ENCODE peak calls at places on chromosome 6, in ten cellular contexts. R is lung; P is CD8-positive, alpha-beta T cell; I is left lung; O is heart left ventricle; E is IMR-90; H is esophagus squamous epithelium; M is PC-3; J is ovary; D is tibial artery. Q is an unnamed sample. For H3K4me1, the result is how much of the 10 kb centered on the place peaks cover.

GRCh38 chr6:16854986-16855385 is 93.7 kb upstream of the ATXN1 start:
- DNase-seq in M (peak), E (peak), J (no peak), I (no peak), O (no peak), P (no peak), D (no peak), H (no peak), R (no peak), Q (no peak)

GRCh38 chr6:125662301-125662700 is 87.1 kb upstream of the HEY2 start:
- DNase-seq in E (no peak), O (no peak), R (no peak), J (no peak), P (no peak), I (no peak), M (no peak), D (no peak), H (no peak), Q (no peak)

GRCh38 chr6:100620085-100620484 is 155.4 kb upstream of the SIM1 start:
- DNase-seq in I (no peak), D (no peak), E (peak), P (no peak), R (no peak), J (no peak), O (no peak), M (peak), H (no peak), Q (peak)

GRCh38 chr6:17589402-17590116 is 10.5 kb upstream of the FAM8A1 start:
- DNase-seq in E (peak), O (no peak), M (peak), J (no peak), I (peak), H (no peak), R (peak), P (no peak), D (no peak), Q (peak)

GRCh38 chr6:12717356-12717755 is 789 bp downstream of the PHACTR1 start:
- DNase-seq in D (no peak), H (no peak), E (no peak), I (no peak), P (no peak), O (no peak), R (no peak), M (peak), J (no peak), Q (no peak)

GRCh38 chr6:166691199-166691598 is 64.1 kb upstream of the RPS6KA2 start:
- DNase-seq in E (peak), P (no peak), I (peak), D (no peak), O (no peak), R (peak), J (no peak), M (peak), H (no peak), Q (peak)

GRCh38 chr6:1705630-1706029 is 95.9 kb downstream of the FOXC1 start:
- DNase-seq in D (no peak), I (no peak), O (no peak), E (no peak), J (no peak), M (no peak), H (no peak), P (no peak), R (no peak), Q (no peak)

GRCh38 chr6:1043458-1043836 is 268.5 kb upstream of the FOXQ1 start:
- DNase-seq in R (no peak), E (no peak), H (no peak), J (no peak), O (no peak), M (no peak), D (no peak), I (no peak), P (no peak), Q (no peak)

GRCh38 chr6:108365488-108365887 is 70.6 kb downstream of the AFG1L start:
- DNase-seq in R (no peak), P (no peak), H (no peak), J (no peak), D (no peak), I (no peak), M (no peak), O (no peak), E (no peak), Q (no peak)

GRCh38 chr6:72418495-72418894 is 203.4 kb upstream of the KCNQ5 start:
- DNase-seq in M (no peak), E (peak), H (no peak), D (no peak), J (no peak), O (no peak), I (no peak), P (no peak), R (no peak), Q (no peak)

GRCh38 chr6:3697609-3698008 is 53.9 kb downstream of the PXDC1 start:
- DNase-seq in M (no peak), E (peak), P (no peak), J (no peak), I (no peak), O (no peak), R (no peak), H (no peak), D (peak), Q (no peak)

GRCh38 chr6:17013701-17014100 is 88.1 kb upstream of the STMND1 start:
- DNase-seq in D (no peak), M (peak), H (no peak), R (no peak), I (no peak), P (no peak), E (peak), O (no peak), J (no peak), Q (peak)

GRCh38 chr6:54860739-54861138 is 14.2 kb downstream of the FAM83B start:
- DNase-seq in I (no peak), D (no peak), M (peak), H (no peak), R (no peak), J (no peak), O (no peak), P (no peak), E (peak), Q (peak)

GRCh38 chr6:100818066-100818465 is 63.1 kb downstream of the ASCC3 start:
- DNase-seq in H (no peak), I (no peak), J (no peak), R (no peak), E (peak), M (no peak), P (no peak), O (no peak), D (no peak), Q (no peak)

GRCh38 chr6:1039191-1039590 is 272.7 kb upstream of the FOXQ1 start:
- DNase-seq in E (no peak), H (no peak), O (no peak), J (no peak), D (no peak), I (no peak), R (no peak), M (no peak), P (no peak), Q (peak)

GRCh38 chr6:41161380-41161779 is 1.5 kb downstream of the TREM2 start:
- DNase-seq in H (no peak), D (no peak), P (no peak), I (no peak), M (no peak), R (no peak), J (no peak), O (no peak), E (no peak), Q (peak)

GRCh38 chr6:127635091-127635490 is 58.1 kb downstream of the C6orf58 start:
- DNase-seq in H (no peak), P (no peak), E (no peak), J (no peak), M (no peak), O (no peak), I (no peak), D (no peak), R (no peak), Q (no peak)

GRCh38 chr6:153117986-153118886 is 12.8 kb downstream of the RGS17 start:
- DNase-seq in H (no peak), M (peak), O (no peak), I (no peak), D (no peak), E (peak), J (no peak), P (no peak), R (no peak), Q (peak)

GRCh38 chr6:26257272-26257671 is 107.7 kb upstream of the BTN3A2 start:
- DNase-seq in R (no peak), D (no peak), H (no peak), J (no peak), I (no peak), O (no peak), M (no peak), P (no peak), E (no peak), Q (no peak)

GRCh38 chr6:27096834-27097511 is 150.5 kb upstream of the PRSS16 start:
- DNase-seq in P (no peak), R (peak), O (peak), E (peak), I (peak), J (peak), D (no peak), M (no peak), H (no peak), Q (peak)

GRCh38 chr6:30260036-30260504 is 46.9 kb upstream of the TRIM26 start:
- DNase-seq in P (no peak), D (no peak), R (no peak), H (no peak), I (no peak), E (no peak), M (no peak), O (peak), J (no peak), Q (no peak)

GRCh38 chr6:120903836-120904235 is 430.4 kb downstream of the TBC1D32 start:
- DNase-seq in J (no peak), H (no peak), I (no peak), P (no peak), R (no peak), M (no peak), O (no peak), E (no peak), D (no peak), Q (peak)

GRCh38 chr6:25315194-25315593 is 36.0 kb downstream of the CARMIL1 start:
- DNase-seq in O (no peak), J (no peak), E (no peak), P (no peak), H (no peak), M (no peak), D (no peak), R (no peak), I (no peak), Q (no peak)

GRCh38 chr6:129643968-129644367 is 66.0 kb downstream of the ARHGAP18 start:
- DNase-seq in P (no peak), O (no peak), R (no peak), J (no peak), H (no peak), I (no peak), M (no peak), E (no peak), D (no peak), Q (no peak)

GRCh38 chr6:24630861-24631505 is 15.0 kb downstream of the KIAA0319 start:
- DNase-seq in R (no peak), O (no peak), I (no peak), H (no peak), P (no peak), M (no peak), D (no peak), E (no peak), J (no peak), Q (no peak)

GRCh38 chr6:24910850-24911712 is 24.7 kb downstream of the RIPOR2 start:
- DNase-seq in O (peak), P (no peak), D (peak), I (peak), E (peak), H (no peak), J (peak), M (peak), R (peak), Q (peak)

GRCh38 chr6:8335896-8336295 is 99.4 kb downstream of the SLC35B3 start:
- DNase-seq in D (no peak), E (no peak), P (no peak), M (peak), R (no peak), I (no peak), H (no peak), O (no peak), J (no peak), Q (no peak)

GRCh38 chr6:45714795-45715507 is 300.7 kb downstream of the CLIC5 start:
- DNase-seq in I (no peak), R (peak), E (peak), P (peak), M (peak), D (peak), H (no peak), O (no peak), J (peak), Q (peak)

GRCh38 chr6:45946352-45946751 is 69.3 kb downstream of the CLIC5 start:
- DNase-seq in R (no peak), P (no peak), H (no peak), E (peak), O (no peak), I (peak), M (peak), J (peak), D (peak), Q (no peak)

GRCh38 chr6:111854683-111855082 is 18.6 kb downstream of the FYN start:
- DNase-seq in E (peak), J (no peak), H (no peak), P (no peak), R (no peak), D (no peak), I (no peak), O (no peak), M (no peak), Q (no peak)

GRCh38 chr6:122663981-122664380 is 53.8 kb downstream of the PKIB start:
- DNase-seq in H (no peak), M (no peak), O (no peak), P (no peak), R (no peak), E (no peak), I (no peak), J (no peak), D (no peak), Q (no peak)

GRCh38 chr6:132598473-132598872 is 8.9 kb upstream of the TAAR5 start:
- DNase-seq in O (no peak), E (no peak), H (no peak), M (peak), R (no peak), J (no peak), P (no peak), D (no peak), I (no peak), Q (no peak)

GRCh38 chr6:34674268-34674639 is 22.3 kb downstream of the ILRUN start:
- DNase-seq in H (no peak), J (no peak), D (no peak), I (no peak), O (no peak), E (no peak), M (no peak), R (no peak), P (no peak), Q (no peak)
- H3K27ac ChIP-seq in H (peak), J (no peak), D (no peak), I (no peak), O (no peak), E (no peak), M (no peak), R (no peak), P (peak), Q (no peak)

DNA sequence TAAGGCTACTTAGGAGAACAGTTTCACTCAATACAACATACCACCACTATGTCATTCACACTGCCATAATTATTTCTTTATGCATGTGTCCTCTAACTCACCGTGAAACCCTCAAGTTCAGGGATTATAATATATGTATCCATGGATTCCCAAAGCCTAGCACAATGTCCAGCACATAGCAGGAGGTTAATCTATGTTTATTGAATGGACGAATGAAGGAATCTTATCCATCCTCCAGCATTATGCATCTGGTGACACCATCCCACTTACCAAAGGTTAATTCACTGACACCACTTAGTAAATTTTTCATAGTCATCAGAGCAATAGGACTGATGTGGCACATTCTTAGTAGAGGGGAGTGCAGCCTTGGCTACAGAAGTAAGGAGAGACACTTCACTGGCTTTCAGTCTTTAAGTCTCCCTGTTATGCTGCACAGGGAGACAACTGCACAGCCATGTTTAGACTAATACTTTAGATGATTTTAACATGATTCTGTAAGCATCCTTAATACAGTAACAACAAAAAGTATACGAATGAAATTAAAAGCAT is 49.7 kb downstream of the EPHA7 start:
- DNase-seq in D (no peak), J (no peak), R (no peak), I (no peak), P (no peak), O (no peak), M (no peak), H (no peak), E (no peak), Q (no peak)
- TF ChIP-seq CTCF in D (no peak), J (no peak), R (no peak), I (no peak), P (no peak), O (no peak), M (no peak), H (no peak), E (no peak), Q (no peak)

DNA sequence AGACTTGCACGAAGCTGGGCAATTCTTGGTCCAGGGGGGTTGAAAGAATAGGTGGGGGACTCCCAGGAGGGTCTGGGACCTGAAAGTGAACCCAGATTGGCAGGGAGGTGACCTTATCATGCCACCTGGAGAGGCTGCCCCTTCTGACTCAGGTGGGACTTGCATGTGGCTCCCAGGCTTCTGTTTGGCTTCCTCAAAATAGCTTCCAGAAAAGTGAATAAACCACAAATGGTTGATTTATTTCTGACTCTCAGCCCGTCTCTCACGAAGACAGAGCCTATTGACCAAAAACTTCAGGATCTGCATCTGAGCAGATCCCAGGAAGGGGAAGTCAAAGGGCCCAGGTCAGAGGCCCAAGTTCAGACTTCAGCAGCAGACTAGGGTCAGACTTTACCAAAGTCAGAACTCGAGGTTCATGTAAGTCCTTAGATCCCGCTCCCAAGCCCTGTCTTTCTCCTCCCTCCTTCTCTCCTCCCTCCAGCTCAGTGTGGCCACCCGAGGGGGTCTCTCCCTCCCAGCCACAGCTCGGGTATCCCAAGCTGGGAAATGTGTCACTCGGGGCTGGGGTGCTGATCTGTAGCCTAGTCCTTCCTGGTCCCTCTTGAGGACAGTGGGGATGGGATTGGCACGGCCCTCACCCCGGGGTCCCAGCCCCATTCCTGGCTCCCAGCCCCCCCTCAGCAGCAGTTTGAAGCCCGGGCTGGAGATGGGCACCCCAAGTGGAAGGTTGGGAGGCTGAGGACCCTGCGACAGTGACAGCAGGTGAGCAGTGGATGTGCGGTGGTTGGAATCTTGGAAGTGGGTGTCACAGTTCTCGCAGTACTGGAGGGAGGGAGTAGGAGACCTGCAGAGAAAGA is 1.5 kb upstream of the C6orf47 start:
- DNase-seq in P (no peak), M (no peak), R (no peak), J (no peak), O (no peak), E (no peak), D (no peak), I (no peak), H (no peak), Q (no peak)
- H3K4me1 ChIP-seq in P (half or more), M (half or more), R (under half), J (under half), O (half or more), E (under half), D (half or more), I (under half), H (under half), Q (under half)

GRCh38 chr6:124436803-124437202 is 525.4 kb upstream of the RNF217 start:
- DNase-seq in O (no peak), J (no peak), H (no peak), P (no peak), I (no peak), D (no peak), E (no peak), M (no peak), R (no peak), Q (no peak)

GRCh38 chr6:124446966-124447365 is 515.3 kb upstream of the RNF217 start:
- DNase-seq in M (no peak), R (no peak), E (no peak), J (no peak), D (no peak), H (no peak), I (no peak), P (no peak), O (no peak), Q (no peak)

DNA sequence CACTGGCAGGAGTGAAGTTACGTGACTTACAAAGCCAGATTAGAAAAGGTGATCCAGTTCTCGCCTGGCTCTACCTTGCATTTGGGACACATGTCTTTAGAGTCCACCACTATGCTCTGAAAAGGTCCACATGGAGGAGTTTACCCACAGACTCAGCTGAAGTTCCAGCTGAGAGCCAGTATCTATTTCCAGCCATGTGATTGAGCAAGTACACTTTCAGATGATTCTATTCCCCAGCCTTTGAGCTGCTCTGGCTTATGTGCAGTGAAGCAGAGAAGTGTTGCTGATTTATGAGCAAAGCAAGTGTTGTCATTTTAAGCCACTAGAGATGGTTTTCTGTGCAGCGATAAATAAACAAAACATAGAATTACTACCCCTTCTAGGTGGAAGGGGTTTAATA is 520.8 kb upstream of the RNF217 start:
- DNase-seq in D (no peak), E (no peak), J (no peak), M (no peak), O (no peak), H (no peak), P (no peak), I (no peak), R (no peak), Q (no peak)
- H3K27ac ChIP-seq in D (no peak), E (no peak), J (no peak), M (no peak), O (no peak), H (no peak), P (no peak), I (no peak), R (no peak), Q (no peak)

DNA sequence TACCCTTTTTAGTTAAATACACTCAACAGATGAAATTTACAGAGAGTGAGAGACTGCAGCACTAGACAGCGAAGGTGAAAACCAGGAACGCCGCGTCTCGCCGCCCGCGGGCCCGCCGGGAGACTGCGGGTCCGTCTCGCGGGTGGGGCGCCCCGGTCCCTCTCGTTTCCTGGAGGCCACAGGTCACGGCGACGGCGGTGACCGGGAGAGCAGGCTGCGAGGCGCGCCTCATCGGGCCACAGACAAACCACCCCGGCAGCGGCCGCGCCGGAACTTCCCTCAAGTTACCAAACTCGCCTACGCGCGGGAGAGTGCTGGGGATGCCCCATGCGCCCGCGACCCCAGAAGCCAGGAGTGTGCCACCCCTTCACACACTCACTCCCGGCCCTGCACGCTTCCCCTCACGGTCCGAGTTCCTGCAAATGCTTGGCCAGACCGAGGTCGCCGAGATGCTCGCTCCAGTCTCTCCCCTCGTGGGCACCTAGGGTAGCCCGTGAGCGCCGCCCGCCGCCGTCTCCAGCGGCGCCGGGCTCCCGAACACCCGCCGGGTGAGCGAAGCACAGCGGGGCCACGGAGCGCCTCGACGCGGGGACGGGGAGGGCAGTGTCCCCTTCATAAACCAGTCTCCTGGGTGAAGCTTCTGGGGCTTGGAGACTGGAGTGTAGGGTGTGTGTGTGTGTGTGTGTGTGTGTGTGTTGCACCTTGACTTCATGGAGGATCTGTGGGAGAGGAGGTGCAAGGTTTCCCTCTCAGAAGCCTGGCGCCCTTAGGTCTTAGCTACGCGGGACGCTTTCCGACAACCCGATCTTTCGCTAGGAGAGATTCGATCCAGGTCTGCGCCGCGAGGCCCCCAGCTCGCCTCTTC is 1.4 kb downstream of the BACH2 start:
- DNase-seq in J (peak), E (peak), I (peak), M (peak), H (no peak), O (peak), R (peak), D (peak), P (peak), Q (peak)
- TF ChIP-seq CTCF in J (peak), E (peak), I (no peak), M (no peak), H (peak), O (peak), R (no peak), D (peak), P (no peak), Q (peak)

GRCh38 chr6:5510734-5511133 is 249.4 kb downstream of the FARS2 start:
- DNase-seq in M (no peak), O (no peak), H (no peak), I (no peak), E (no peak), J (no peak), D (no peak), P (no peak), R (no peak), Q (no peak)
- H3K4me1 ChIP-seq in M (under half), O (under half), H (under half), I (under half), E (under half), J (under half), D (under half), P (under half), R (under half), Q (under half)